ENCODE peak calls at places on chromosomes 13 and 19, in ten cellular contexts. H is left kidney, N is iris pigment epithelial cell, M is mesendoderm, O is OCI-M1, K is T1000, Y is NCI-H510A treated with DMSO at 0.1 percent for 48 hours, Q is endodermal cell, R is NCI-H1048, P is neural crest cell. W is an unnamed sample.

GRCh38 chr13:72507394-72508199 is 219.8 kb downstream of the MZT1 start:
- DNase-seq in M (no peak), O (peak), Q (no peak), P (no peak), H (peak), R (no peak), K (no peak), Y (no peak), N (peak), W (no peak)

GRCh38 chr13:43730642-43731041 is 56.1 kb downstream of the ENOX1 start:
- DNase-seq in Q (no peak), H (peak), M (no peak), R (no peak), P (no peak), N (peak), O (no peak), Y (no peak), K (no peak), W (no peak)

GRCh38 chr13:96089749-96090239 is at the start of gene HS6ST3:
- DNase-seq in M (peak), P (peak), Q (peak), K (no peak), Y (peak), O (no peak), H (peak), R (peak), N (peak), W (peak)

GRCh38 chr13:47066261-47066660 is 169.4 kb upstream of the HTR2A start:
- DNase-seq in K (no peak), R (no peak), N (no peak), Y (no peak), M (no peak), H (no peak), Q (no peak), P (no peak), O (peak), W (no peak)

GRCh38 chr13:37657134-37657533 is 58.6 kb upstream of the POSTN start:
- DNase-seq in Y (no peak), M (no peak), N (peak), O (no peak), P (no peak), R (no peak), H (no peak), K (no peak), Q (no peak), W (no peak)

GRCh38 chr19:29524201-29524911 is 1.4 kb upstream of the VSTM2B start:
- DNase-seq in Y (no peak), Q (peak), N (no peak), O (no peak), R (no peak), H (peak), P (no peak), M (peak), K (no peak), W (peak)

GRCh38 chr19:3073159-3073563 is 10.9 kb upstream of the TLE5 start:
- DNase-seq in N (peak), O (no peak), R (peak), Q (no peak), H (peak), P (no peak), K (no peak), M (peak), Y (peak), W (peak)

GRCh38 chr19:55112781-55113569 is 4.5 kb downstream of the PPP1R12C start:
- DNase-seq in K (no peak), H (peak), Y (no peak), R (no peak), O (peak), P (no peak), N (no peak), Q (peak), M (peak), W (no peak)

GRCh38 chr13:45518525-45519235 is 53.9 kb downstream of the COG3 start:
- DNase-seq in Y (no peak), H (no peak), M (peak), O (no peak), K (no peak), Q (no peak), P (no peak), R (no peak), N (peak), W (no peak)

GRCh38 chr19:44757735-44758505 is 9.4 kb downstream of the BCL3 start:
- DNase-seq in K (no peak), N (peak), Y (no peak), H (peak), P (peak), O (no peak), M (peak), Q (peak), R (no peak), W (peak)

GRCh38 chr13:73403362-73404150 is 344.8 kb downstream of the KLF5 start:
- DNase-seq in H (no peak), Y (no peak), R (no peak), O (peak), K (no peak), M (no peak), P (no peak), Q (no peak), N (peak), W (no peak)

GRCh38 chr13:39455534-39456175 is 147.3 kb downstream of the LHFPL6 start:
- DNase-seq in P (no peak), N (peak), R (no peak), H (no peak), K (no peak), Q (no peak), M (peak), O (no peak), Y (no peak), W (peak)